ENCODE peak calls at places on chromosomes 16 and 17, in four cellular contexts. G, Z, O and M are unnamed samples.
A peak's percentile ranks its signal among the peaks of the same experiment; 100 is the strongest.

GRCh38 chr17:19709841-19710240 is 6.5 kb downstream of the SLC47A2 start:
- DNase-seq in G (no peak), Z (no peak), O (no peak), M (no peak)

GRCh38 chr16:29818082-29818481 is 2.1 kb downstream of the PAGR1 start:
- DNase-seq in G (no peak), Z (no peak), O (no peak), M (no peak)

GRCh38 chr16:21652451-21652850 is at the start of gene IGSF6:
- DNase-seq in G (no peak), Z (no peak), O (no peak), M (no peak)

GRCh38 chr16:57912529-57913260 is 58.2 kb downstream of the CNGB1 start:
- DNase-seq in G (no peak), Z (no peak), O (no peak), M (no peak)

GRCh38 chr17:11264183-11264871 is 23.3 kb downstream of the SHISA6 start:
- DNase-seq in G (peak; percentile 49), Z (no peak), O (peak; percentile 10), M (no peak)

GRCh38 chr17:58084317-58084981 is 1.2 kb downstream of the DYNLL2 start:
- DNase-seq in G (peak; percentile 61), Z (no peak), O (peak; percentile 57), M (peak; percentile 67)

GRCh38 chr16:15743657-15744056 is 93.6 kb downstream of the NDE1 start:
- DNase-seq in G (no peak), Z (no peak), O (no peak), M (no peak)

GRCh38 chr17:4438162-4438944 is 4.6 kb downstream of the SPNS3 start:
- DNase-seq in G (no peak), Z (no peak), O (no peak), M (no peak)

GRCh38 chr16:27174007-27174406 is 29.3 kb upstream of the KDM8 start:
- DNase-seq in G (no peak), Z (no peak), O (no peak), M (peak; percentile 52)

GRCh38 chr16:89331371-89332109 is 114.0 kb downstream of the ZNF778 start:
- DNase-seq in G (no peak), Z (no peak), O (no peak), M (no peak)

GRCh38 chr17:4433515-4434031 is at the start of gene SPNS3:
- DNase-seq in G (no peak), Z (no peak), O (no peak), M (no peak)

GRCh38 chr17:43734376-43734775 is 24.2 kb downstream of the SOST start:
- DNase-seq in G (no peak), Z (peak; percentile 69), O (no peak), M (no peak)

GRCh38 chr16:9337262-9338032 is 246.0 kb downstream of the HAPSTR1 start:
- DNase-seq in G (no peak), Z (no peak), O (no peak), M (no peak)

GRCh38 chr16:74730049-74730683 is 29.5 kb upstream of the MLKL start:
- DNase-seq in G (peak; percentile 78), Z (no peak), O (no peak), M (no peak)

DNA sequence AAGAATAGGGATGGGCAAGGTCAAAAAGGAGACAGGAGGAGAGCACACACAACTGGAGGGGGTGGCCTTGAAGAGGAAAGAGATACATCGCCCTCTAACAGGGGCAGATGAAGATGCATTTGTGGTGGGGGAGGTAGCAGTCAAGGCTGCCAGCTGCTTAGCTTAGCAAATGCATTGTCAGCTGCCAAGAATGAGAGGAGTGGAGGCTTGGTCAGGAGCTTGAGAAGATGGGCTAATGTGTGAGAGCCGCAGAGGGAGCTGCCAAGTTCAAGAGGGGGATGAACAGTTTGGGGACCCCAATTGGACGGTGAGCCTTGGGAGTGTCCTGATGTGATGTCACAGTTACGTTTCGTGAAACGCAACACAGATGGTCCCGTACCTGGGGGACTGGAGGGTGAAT is 28.9 kb upstream of the GNA13 start:
- DNase-seq in G (peak; percentile 41), Z (peak; percentile 30), O (no peak), M (no peak)
- TF ChIP-seq RFX5 in G (no peak), Z (no peak), O (no peak), M (no peak)

DNA sequence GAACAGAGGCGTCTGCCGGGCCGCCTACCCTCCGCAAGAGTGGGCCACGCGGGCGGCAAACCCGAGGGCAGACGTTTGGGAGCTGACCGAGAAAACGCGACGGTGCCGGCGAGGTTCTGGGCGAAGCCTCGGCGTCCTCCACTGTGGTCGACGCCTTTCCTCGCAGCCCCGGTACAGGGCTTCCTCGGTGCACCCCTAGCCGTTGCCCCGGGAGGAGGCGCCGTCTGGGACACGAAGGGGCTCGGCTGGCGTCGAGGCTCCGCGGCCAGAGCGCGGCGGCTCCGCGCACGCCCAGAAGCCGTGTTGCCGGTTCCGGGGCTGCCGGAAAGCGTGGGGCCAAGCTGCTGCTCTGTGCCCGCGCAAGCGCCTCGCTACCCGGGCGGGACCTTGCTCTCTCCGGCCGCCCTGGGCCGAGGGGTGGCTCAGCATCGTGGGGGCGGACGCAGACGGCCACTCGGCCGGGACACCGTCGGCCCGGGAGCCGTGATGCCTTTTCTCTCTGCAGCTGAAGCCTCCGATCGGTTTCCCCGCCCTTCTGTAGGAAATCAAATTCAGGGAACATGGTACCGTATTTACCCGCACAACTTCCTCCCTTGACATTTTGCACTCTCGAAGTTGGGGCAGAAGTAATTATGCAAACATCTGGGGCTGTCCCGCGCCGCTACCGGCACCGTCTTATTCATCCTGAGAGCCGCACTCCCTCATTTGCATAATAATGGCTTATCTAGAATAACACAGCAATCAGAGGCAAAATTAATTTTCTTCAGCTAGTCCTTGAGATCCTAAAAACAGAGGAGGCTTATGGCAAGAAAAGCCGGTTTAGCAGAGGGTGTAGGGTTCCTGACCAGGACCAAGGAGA is 7.3 kb upstream of the CBX8 start:
- DNase-seq in G (no peak), Z (no peak), O (no peak), M (peak; percentile 45)
- TF ChIP-seq SMC3 in G (no peak), Z (no peak), O (no peak), M (no peak)

DNA sequence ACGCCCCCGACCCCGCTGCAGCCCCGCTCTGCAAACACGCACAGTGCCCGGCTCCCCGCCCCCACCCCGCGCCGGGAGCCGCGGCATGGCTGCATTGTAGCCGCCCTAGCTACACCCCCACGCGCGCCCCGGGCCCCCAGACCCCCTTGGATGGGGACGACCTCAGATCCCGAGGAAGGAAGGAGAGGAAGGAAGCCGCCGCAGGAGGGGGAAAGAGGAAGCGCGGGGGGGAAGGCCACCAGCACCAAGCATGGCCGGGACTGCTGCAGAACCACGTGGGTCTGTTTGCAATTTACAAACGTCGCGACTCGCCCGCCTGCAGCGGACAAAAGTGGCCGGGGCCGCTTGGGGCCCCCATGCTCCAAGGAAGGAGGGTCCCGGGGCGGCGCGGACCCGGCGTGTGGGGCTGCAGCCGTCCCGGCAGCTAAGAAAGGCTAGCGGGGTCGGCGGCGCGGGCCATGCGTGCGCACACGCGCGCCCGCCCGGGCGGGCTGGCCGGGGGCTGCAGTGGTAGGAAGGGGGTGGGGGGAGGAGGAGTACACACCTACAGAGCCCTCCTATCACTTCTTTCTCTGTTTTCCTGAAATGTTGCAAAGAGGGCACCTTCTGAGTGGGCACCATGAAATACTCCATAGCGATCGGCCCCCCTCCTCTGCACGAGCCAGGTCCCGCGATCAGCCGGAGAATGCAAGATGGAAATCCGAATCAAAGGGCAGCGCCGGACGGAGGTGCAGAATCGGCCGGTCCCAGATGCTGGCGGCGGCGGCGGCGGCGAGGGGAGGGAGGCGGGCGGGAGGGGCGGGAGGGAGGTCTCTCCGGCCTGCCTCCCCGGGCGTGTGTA is 489 bp downstream of the TFAP4 start:
- DNase-seq in G (peak; percentile 60), Z (no peak), O (peak; percentile 59), M (peak; percentile 75)
- TF ChIP-seq RFX5 in G (no peak), Z (no peak), O (no peak), M (no peak)

DNA sequence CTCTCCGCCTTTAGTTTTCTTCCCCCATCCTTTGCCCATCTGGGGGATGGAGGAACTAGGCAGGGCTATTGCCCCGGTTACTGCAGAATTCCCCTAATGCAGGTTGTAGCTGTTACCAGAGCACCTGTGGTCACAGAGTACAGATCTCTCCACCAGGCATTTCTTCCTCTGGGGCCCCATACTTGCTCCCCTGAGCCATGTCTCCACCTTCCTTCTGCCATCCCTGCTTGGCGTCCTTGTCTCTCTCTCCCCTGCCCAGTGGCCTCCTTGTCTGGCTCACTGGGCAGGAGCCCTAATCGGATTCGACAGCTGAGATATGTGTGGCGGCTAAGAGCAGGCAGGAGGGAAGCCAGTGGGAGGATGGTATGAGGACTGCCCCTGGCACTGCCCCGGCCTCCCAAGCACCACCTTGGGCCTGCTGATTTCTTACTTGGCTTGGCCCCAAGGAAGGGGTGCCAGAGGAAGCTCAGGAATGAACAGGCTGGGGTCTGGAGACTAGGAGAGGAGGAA is 2.0 kb downstream of the RARA start:
- DNase-seq in G (no peak), Z (no peak), O (no peak), M (peak; percentile 83)
- TF ChIP-seq SMC3 in G (no peak), Z (no peak), O (no peak), M (peak; percentile 16)

DNA sequence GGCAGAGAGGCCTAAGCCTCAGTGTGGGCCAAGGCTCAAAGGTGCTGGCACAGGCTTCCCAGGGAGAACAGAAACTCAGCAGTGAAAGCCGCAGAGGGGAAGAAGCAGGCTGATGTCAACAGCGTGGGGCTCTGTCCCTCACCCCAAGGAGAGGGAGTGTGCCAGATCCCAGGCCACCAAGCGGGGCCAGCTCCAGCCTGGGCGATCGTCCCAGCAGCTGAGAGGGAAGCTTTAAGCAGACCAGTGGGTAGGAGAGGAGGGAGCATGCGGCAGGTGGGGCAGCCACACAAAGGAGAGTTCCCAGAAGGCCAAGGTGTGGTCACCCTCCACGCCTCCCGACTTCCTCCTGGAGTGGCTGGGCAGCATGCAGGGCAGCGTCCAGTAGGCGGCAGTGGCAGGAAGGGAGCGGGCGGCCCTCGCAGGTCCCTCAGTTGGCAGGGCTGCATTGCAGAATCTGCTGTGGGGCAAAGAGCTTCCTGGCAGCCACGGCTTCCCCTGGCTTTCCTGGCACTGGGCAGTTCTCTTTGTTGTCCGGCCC is 6.0 kb downstream of the SYNGR2 start:
- DNase-seq in G (peak; percentile 56), Z (no peak), O (no peak), M (no peak)
- TF ChIP-seq RFX5 in G (no peak), Z (no peak), O (no peak), M (no peak)